ENCODE peak calls at places on chromosomes 2 and 18, in seven cellular contexts. K, F, L, M, G, J and Y are unnamed samples.

GRCh38 chr18:7877609-7878008 is 310.5 kb downstream of the PTPRM start:
- DNase-seq in K (no peak), F (no peak), L (no peak), M (no peak), G (no peak), J (peak), Y (no peak)

GRCh38 chr2:96324716-96325037 is 440 bp upstream of the ITPRIPL1 start:
- DNase-seq in K (no peak), F (no peak), L (no peak), M (no peak), G (no peak), J (no peak), Y (no peak)

GRCh38 chr2:160478660-160479059 is 14.9 kb downstream of the RBMS1 start:
- DNase-seq in K (no peak), F (no peak), L (no peak), M (no peak), G (no peak), J (no peak), Y (no peak)

GRCh38 chr2:36633470-36634092 is 35.6 kb upstream of the FEZ2 start:
- DNase-seq in K (no peak), F (no peak), L (no peak), M (no peak), G (no peak), J (no peak), Y (no peak)

GRCh38 chr2:152405206-152406118 is 70.5 kb downstream of the FMNL2 start:
- DNase-seq in K (no peak), F (no peak), L (no peak), M (no peak), G (no peak), J (peak), Y (no peak)

GRCh38 chr2:141701610-141702009 is 429.2 kb downstream of the LRP1B start:
- DNase-seq in K (no peak), F (no peak), L (no peak), M (no peak), G (no peak), J (no peak), Y (no peak)

GRCh38 chr2:71796174-71796592 is 342.8 kb downstream of the DYSF start:
- DNase-seq in K (no peak), F (no peak), L (no peak), M (no peak), G (no peak), J (no peak), Y (no peak)

GRCh38 chr18:59605633-59606192 is 91.5 kb downstream of the CCBE1 start:
- DNase-seq in K (no peak), F (no peak), L (no peak), M (no peak), G (no peak), J (no peak), Y (no peak)

GRCh38 chr2:7725132-7725849 is 808.1 kb downstream of the RNF144A start:
- DNase-seq in K (no peak), F (no peak), L (no peak), M (peak), G (no peak), J (no peak), Y (no peak)

GRCh38 chr2:213015387-213016165 is 135.8 kb downstream of the IKZF2 start:
- DNase-seq in K (no peak), F (no peak), L (no peak), M (no peak), G (no peak), J (no peak), Y (no peak)

GRCh38 chr2:61853086-61853847 is 593 bp downstream of the FAM161A start:
- DNase-seq in K (no peak), F (peak), L (no peak), M (peak), G (peak), J (peak), Y (no peak)

GRCh38 chr2:209956276-209956675 is 46.2 kb upstream of the RPE start:
- DNase-seq in K (no peak), F (peak), L (no peak), M (no peak), G (no peak), J (no peak), Y (no peak)

GRCh38 chr2:36912692-36913091 is 53.6 kb downstream of the STRN start:
- DNase-seq in K (no peak), F (no peak), L (no peak), M (no peak), G (no peak), J (no peak), Y (no peak)

DNA sequence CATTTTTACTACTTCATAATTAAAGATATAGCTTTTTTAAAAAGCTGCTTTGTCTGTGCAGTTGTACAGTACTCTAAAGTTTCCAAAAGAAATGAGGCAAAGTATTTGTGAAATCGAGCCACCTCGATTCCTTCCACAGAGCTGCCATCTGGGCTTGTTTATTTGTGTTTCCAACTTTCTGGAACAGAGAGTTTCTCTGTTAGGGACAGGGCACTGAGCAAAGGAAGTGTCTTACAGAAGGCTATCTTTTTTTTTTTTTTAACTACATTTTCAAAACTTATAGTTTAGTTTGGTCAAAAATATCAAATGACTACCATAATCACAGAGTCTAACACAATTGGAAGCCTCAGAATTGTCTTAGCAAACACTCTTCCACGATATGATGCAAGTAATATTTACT is 841 bp downstream of the RFTN2 start:
- DNase-seq in K (no peak), F (no peak), L (no peak), M (no peak), G (no peak), J (no peak), Y (no peak)
- H3K4me3 ChIP-seq in K (peak), F (peak), L (peak), M (no peak), G (peak), J (no peak), Y (peak)

GRCh38 chr18:78805840-78806239 is 173.8 kb upstream of the SALL3 start:
- DNase-seq in K (no peak), F (no peak), L (no peak), M (peak), G (no peak), J (no peak), Y (no peak)
- H3K27ac ChIP-seq in K (no peak), F (no peak), L (no peak), M (no peak), G (no peak), J (no peak), Y (no peak)

GRCh38 chr2:221570321-221571107 is 1.6 kb downstream of the EPHA4 start:
- DNase-seq in K (no peak), F (no peak), L (no peak), M (no peak), G (peak), J (peak), Y (no peak)
- TF ChIP-seq CTCF in K (no peak), F (no peak), L (peak), M (no peak), G (peak), J (peak), Y (no peak)

GRCh38 chr2:146821836-146822316 is 1023.0 kb upstream of the ACVR2A start:
- DNase-seq in K (no peak), F (no peak), L (no peak), M (no peak), G (no peak), J (no peak), Y (no peak)

GRCh38 chr2:146814971-146815370 is 1029.9 kb upstream of the ACVR2A start:
- DNase-seq in K (no peak), F (no peak), L (no peak), M (no peak), G (no peak), J (no peak), Y (no peak)

GRCh38 chr2:146817613-146818012 is 1027.2 kb upstream of the ACVR2A start:
- DNase-seq in K (no peak), F (no peak), L (no peak), M (no peak), G (no peak), J (no peak), Y (no peak)

GRCh38 chr2:146820672-146821071 is 1024.2 kb upstream of the ACVR2A start:
- DNase-seq in K (no peak), F (no peak), L (no peak), M (no peak), G (no peak), J (no peak), Y (no peak)

GRCh38 chr2:146818122-146818521 is 1026.7 kb upstream of the ACVR2A start:
- DNase-seq in K (no peak), F (no peak), L (no peak), M (no peak), G (no peak), J (no peak), Y (no peak)
- H3K4me3 ChIP-seq in K (no peak), F (no peak), L (no peak), M (no peak), G (no peak), J (no peak), Y (no peak)

GRCh38 chr18:46051731-46052461 is 20.2 kb downstream of the PSTPIP2 start:
- DNase-seq in K (no peak), F (peak), L (no peak), M (no peak), G (no peak), J (peak), Y (no peak)
- H3K27ac ChIP-seq in K (no peak), F (no peak), L (no peak), M (no peak), G (no peak), J (peak), Y (no peak)